ENCODE peak calls at places on chromosomes 6 and 20, in seven cellular contexts. R is stimulated activated naive CD4-positive, alpha-beta T cell; I is NCI-H146; Y is cardiac muscle cell; W is endodermal cell; C is stomach; H is lower lobe of right lung. N is an unnamed sample.

GRCh38 chr6:88145298-88145963 is 20.7 kb downstream of the CNR1 start:
- DNase-seq in R (no peak), H (no peak), Y (no peak), C (no peak), I (no peak), W (no peak), N (no peak)

GRCh38 chr6:137271245-137272183 is 52.3 kb upstream of the IFNGR1 start:
- DNase-seq in R (no peak), H (no peak), C (no peak), W (no peak), I (peak), Y (peak), N (peak)

GRCh38 chr20:6575912-6576391 is 191.5 kb upstream of the BMP2 start:
- DNase-seq in R (no peak), I (peak), Y (peak), W (no peak), C (no peak), H (no peak), N (no peak)

GRCh38 chr6:7914991-7915789 is 4.6 kb upstream of the TXNDC5 start:
- DNase-seq in C (no peak), R (no peak), W (peak), Y (no peak), H (no peak), I (no peak), N (no peak)

GRCh38 chr6:127514396-127515227 is 4.5 kb downstream of the MTCL3 start:
- DNase-seq in W (peak), I (no peak), Y (peak), R (no peak), C (no peak), H (peak), N (no peak)

GRCh38 chr20:31496761-31497295 is 17.4 kb upstream of the HM13 start:
- DNase-seq in R (no peak), H (peak), I (no peak), Y (no peak), C (no peak), W (no peak), N (no peak)

GRCh38 chr20:33653218-33653899 is 8.8 kb upstream of the C20orf144 start:
- DNase-seq in Y (peak), I (peak), C (peak), H (no peak), W (peak), R (peak), N (peak)

GRCh38 chr20:9736373-9736772 is 102.5 kb downstream of the PAK5 start:
- DNase-seq in H (no peak), I (no peak), C (no peak), R (no peak), W (no peak), Y (no peak), N (no peak)

GRCh38 chr6:17472653-17473183 is 79.3 kb downstream of the CAP2 start:
- DNase-seq in W (peak), Y (peak), C (no peak), H (no peak), I (peak), R (no peak), N (peak)

GRCh38 chr6:44833248-44833647 is 445.7 kb downstream of the CDC5L start:
- DNase-seq in H (no peak), Y (no peak), R (no peak), W (no peak), C (no peak), I (no peak), N (no peak)

GRCh38 chr20:22106308-22106938 is 401.0 kb downstream of the PAX1 start:
- DNase-seq in W (peak), I (peak), R (no peak), Y (peak), C (no peak), H (no peak), N (peak)

GRCh38 chr6:25053875-25054371 is 118.2 kb upstream of the RIPOR2 start:
- DNase-seq in I (no peak), R (no peak), C (no peak), H (no peak), Y (peak), W (no peak), N (no peak)

GRCh38 chr6:117956386-117956785 is 49.3 kb downstream of the SLC35F1 start:
- DNase-seq in C (no peak), W (no peak), Y (no peak), H (no peak), R (no peak), I (no peak), N (no peak)

GRCh38 chr20:36086767-36087166 is 67.8 kb upstream of the EPB41L1 start:
- DNase-seq in Y (no peak), R (no peak), W (no peak), C (no peak), I (no peak), H (no peak), N (no peak)

GRCh38 chr6:52642381-52642780 is 28.5 kb upstream of the TMEM14A start:
- DNase-seq in R (no peak), H (no peak), Y (no peak), W (no peak), I (peak), C (no peak), N (peak)

GRCh38 chr6:137731960-137732616 is 135.0 kb upstream of the TNFAIP3 start:
- DNase-seq in I (no peak), R (no peak), H (no peak), W (no peak), C (no peak), Y (no peak), N (no peak)

GRCh38 chr6:70838907-70839285 is 118.0 kb downstream of the B3GAT2 start:
- DNase-seq in R (no peak), W (no peak), Y (no peak), H (no peak), C (no peak), I (no peak), N (no peak)

GRCh38 chr6:112802154-112802553 is 455.0 kb downstream of the RFPL4B start:
- DNase-seq in Y (no peak), C (no peak), W (no peak), H (no peak), R (no peak), I (no peak), N (no peak)

GRCh38 chr6:37092851-37093727 is 76.9 kb upstream of the PIM1 start:
- DNase-seq in Y (no peak), I (no peak), R (no peak), H (no peak), W (no peak), C (no peak), N (no peak)

GRCh38 chr20:3679749-3680700 is 1.8 kb downstream of the ADAM33 start:
- DNase-seq in H (no peak), R (no peak), Y (no peak), C (peak), I (no peak), W (peak), N (no peak)

GRCh38 chr6:157637516-157637915 is 185.5 kb upstream of the SNX9 start:
- DNase-seq in R (no peak), W (no peak), C (no peak), H (no peak), I (no peak), Y (no peak), N (no peak)

GRCh38 chr6:22194188-22194921 is 102.5 kb downstream of the PRL start:
- DNase-seq in Y (no peak), W (no peak), R (no peak), H (no peak), C (no peak), I (no peak), N (no peak)

GRCh38 chr6:169288591-169288990 is 34.9 kb upstream of the THBS2 start:
- DNase-seq in H (no peak), I (no peak), C (no peak), W (no peak), R (no peak), Y (no peak), N (no peak)

GRCh38 chr20:44540834-44541233 is 19.0 kb upstream of the SERINC3 start:
- DNase-seq in C (no peak), I (no peak), R (no peak), W (no peak), H (no peak), Y (no peak), N (no peak)

GRCh38 chr6:2021713-2022125 is 223.7 kb downstream of the GMDS start:
- DNase-seq in H (peak), C (peak), I (peak), Y (no peak), W (no peak), R (no peak), N (peak)

GRCh38 chr6:66935612-66936011 is 1228.6 kb upstream of the EYS start:
- DNase-seq in H (no peak), C (no peak), R (no peak), W (no peak), I (no peak), Y (no peak), N (no peak)

GRCh38 chr6:5235830-5236229 is 24.9 kb downstream of the LYRM4 start:
- DNase-seq in I (no peak), H (no peak), Y (no peak), W (no peak), R (no peak), C (no peak), N (no peak)